ENCODE peak calls at places on chromosomes 2 and 18, in seven cellular contexts. K is cardiac fibroblast; E is tibial artery; W is EH; L is NCI-H446; Q is stimulated activated CD4-positive, alpha-beta T cell treated with anti-CD3 and anti-CD28 coated beads, TNF-alpha, amount 100 ng/mL, for 4 hours; P is endothelial cell. D is an unnamed sample.

GRCh38 chr2:38601463-38602135 is 1.1 kb downstream of the HNRNPLL start:
- DNase-seq in L (no peak), E (no peak), Q (no peak), K (peak), W (peak), P (no peak), D (no peak)

GRCh38 chr2:238494573-238494961 is 67.8 kb downstream of the ASB1 start:
- DNase-seq in E (no peak), W (no peak), L (no peak), P (no peak), Q (no peak), K (no peak), D (no peak)

GRCh38 chr2:222733846-222734689 is 62.6 kb downstream of the MOGAT1 start:
- DNase-seq in Q (no peak), L (no peak), W (peak), P (no peak), K (peak), E (no peak), D (peak)

GRCh38 chr2:101012706-101013181 is 10.7 kb downstream of the RPL31 start:
- DNase-seq in L (peak), K (peak), P (peak), W (peak), Q (no peak), E (no peak), D (no peak)

GRCh38 chr2:55103039-55103438 is 52.8 kb upstream of the RTN4 start:
- DNase-seq in L (no peak), E (no peak), Q (no peak), W (no peak), K (no peak), P (no peak), D (no peak)

GRCh38 chr2:102046135-102046901 is 54.6 kb downstream of the IL1R2 start:
- DNase-seq in Q (no peak), K (no peak), E (no peak), W (peak), P (peak), L (no peak), D (no peak)

GRCh38 chr2:65368464-65368863 is 63.9 kb downstream of the SPRED2 start:
- DNase-seq in L (no peak), Q (no peak), P (no peak), K (no peak), E (no peak), W (no peak), D (no peak)

GRCh38 chr2:146203232-146203631 is 1641.6 kb upstream of the ACVR2A start:
- DNase-seq in E (no peak), P (no peak), K (no peak), L (no peak), W (no peak), Q (no peak), D (no peak)

GRCh38 chr2:3633089-3633981 is 24.7 kb upstream of the ALLC start:
- DNase-seq in P (no peak), Q (no peak), W (peak), E (peak), K (peak), L (no peak), D (no peak)

GRCh38 chr18:63701952-63702351 is 808 bp upstream of the SERPINB11 start:
- DNase-seq in W (peak), E (no peak), K (no peak), Q (no peak), P (no peak), L (no peak), D (no peak)

GRCh38 chr2:212032536-212033219 is 505.9 kb downstream of the ERBB4 start:
- DNase-seq in W (peak), E (no peak), Q (no peak), P (no peak), K (peak), L (no peak), D (no peak)

GRCh38 chr18:56127322-56128099 is 510.9 kb downstream of the TXNL1 start:
- DNase-seq in W (peak), P (no peak), Q (no peak), L (no peak), E (no peak), K (peak), D (no peak)

GRCh38 chr18:5463390-5463789 is 80.4 kb downstream of the EPB41L3 start:
- DNase-seq in L (no peak), K (peak), E (peak), P (no peak), W (peak), Q (no peak), D (peak)

GRCh38 chr2:240423788-240424191 is 11.7 kb upstream of the GPC1 start:
- DNase-seq in E (no peak), Q (no peak), L (no peak), W (no peak), P (no peak), K (no peak), D (peak)

GRCh38 chr2:132884692-132885091 is 214.7 kb upstream of the LYPD1 start:
- DNase-seq in P (no peak), K (no peak), E (no peak), W (no peak), Q (no peak), L (no peak), D (no peak)

GRCh38 chr18:63677490-63678225 is 16.0 kb upstream of the SERPINB3 start:
- DNase-seq in E (no peak), K (peak), L (no peak), P (no peak), Q (no peak), W (peak), D (no peak)

GRCh38 chr2:35447816-35448215 is 907.8 kb upstream of the CRIM1 start:
- DNase-seq in W (no peak), K (no peak), Q (no peak), P (no peak), E (no peak), L (no peak), D (no peak)

GRCh38 chr2:42944744-42945415 is 152.5 kb upstream of the HAAO start:
- DNase-seq in Q (no peak), K (no peak), P (no peak), E (no peak), W (peak), L (no peak), D (no peak)

GRCh38 chr2:173414823-173415322 is 60.2 kb downstream of the CDCA7 start:
- DNase-seq in E (no peak), W (peak), Q (no peak), L (no peak), K (peak), P (no peak), D (no peak)

GRCh38 chr2:131394147-131394931 is 30.4 kb upstream of the RAB6D start:
- DNase-seq in Q (no peak), L (no peak), W (peak), P (peak), K (peak), E (no peak), D (no peak)

GRCh38 chr2:59449264-59449663 is 1104.2 kb downstream of the BCL11A start:
- DNase-seq in W (no peak), K (no peak), P (no peak), L (no peak), E (no peak), Q (no peak), D (no peak)

GRCh38 chr18:79403723-79404566 is 8.2 kb downstream of the NFATC1 start:
- DNase-seq in L (no peak), Q (no peak), W (no peak), K (no peak), P (no peak), E (no peak), D (peak)

GRCh38 chr18:24427484-24427883 is 1.0 kb downstream of the IMPACT start:
- DNase-seq in L (no peak), W (peak), P (no peak), K (peak), Q (no peak), E (no peak), D (no peak)

GRCh38 chr2:237629188-237629534 is 1.8 kb downstream of the LRRFIP1 start:
- DNase-seq in Q (no peak), P (no peak), E (no peak), W (peak), L (no peak), K (no peak), D (no peak)